ENCODE peak calls at places on chromosome 9, in four cellular contexts. One of them, this sample, is unnamed.

GRCh38 chr9:126618200-126618589 is 4.5 kb downstream of the LMX1B start:
- DNase-seq in gastrocnemius medialis: no peak
- DNase-seq in HuH-7.5: peak
- DNase-seq in NCI-H1436 treated with DMSO at 0.1 percent for 48 hours: no peak
- DNase-seq in this sample: no peak

GRCh38 chr9:134152022-134152448 is 12.3 kb downstream of the RNU6ATAC start:
- DNase-seq in gastrocnemius medialis: no peak
- DNase-seq in HuH-7.5: no peak
- DNase-seq in NCI-H1436 treated with DMSO at 0.1 percent for 48 hours: no peak
- DNase-seq in this sample: no peak

GRCh38 chr9:116204252-116204882 is 50.8 kb downstream of the PAPPA start:
- DNase-seq in gastrocnemius medialis: no peak
- DNase-seq in HuH-7.5: no peak
- DNase-seq in NCI-H1436 treated with DMSO at 0.1 percent for 48 hours: no peak
- DNase-seq in this sample: no peak

GRCh38 chr9:14021871-14022525 is 291.9 kb downstream of the NFIB start:
- DNase-seq in gastrocnemius medialis: no peak
- DNase-seq in HuH-7.5: no peak
- DNase-seq in NCI-H1436 treated with DMSO at 0.1 percent for 48 hours: no peak
- DNase-seq in this sample: no peak

GRCh38 chr9:14779566-14780022 is 57.1 kb upstream of the CER1 start:
- DNase-seq in gastrocnemius medialis: peak
- DNase-seq in HuH-7.5: no peak
- DNase-seq in NCI-H1436 treated with DMSO at 0.1 percent for 48 hours: no peak
- DNase-seq in this sample: no peak

GRCh38 chr9:113988951-113989780 is 88.9 kb downstream of the AMBP start:
- DNase-seq in gastrocnemius medialis: peak
- DNase-seq in HuH-7.5: no peak
- DNase-seq in NCI-H1436 treated with DMSO at 0.1 percent for 48 hours: no peak
- DNase-seq in this sample: no peak

GRCh38 chr9:91837982-91838731 is 111.9 kb downstream of the ROR2 start:
- DNase-seq in gastrocnemius medialis: no peak
- DNase-seq in HuH-7.5: no peak
- DNase-seq in NCI-H1436 treated with DMSO at 0.1 percent for 48 hours: no peak
- DNase-seq in this sample: no peak

GRCh38 chr9:72931437-72931836 is 21.4 kb downstream of the ALDH1A1 start:
- DNase-seq in gastrocnemius medialis: no peak
- DNase-seq in HuH-7.5: no peak
- DNase-seq in NCI-H1436 treated with DMSO at 0.1 percent for 48 hours: no peak
- DNase-seq in this sample: no peak

GRCh38 chr9:131886839-131887238 is 147.0 kb upstream of the RAPGEF1 start:
- DNase-seq in gastrocnemius medialis: no peak
- DNase-seq in HuH-7.5: no peak
- DNase-seq in NCI-H1436 treated with DMSO at 0.1 percent for 48 hours: no peak
- DNase-seq in this sample: no peak

GRCh38 chr9:21974542-21975409 is 19.4 kb downstream of the CDKN2A start:
- DNase-seq in gastrocnemius medialis: no peak
- DNase-seq in HuH-7.5: no peak
- DNase-seq in NCI-H1436 treated with DMSO at 0.1 percent for 48 hours: no peak
- DNase-seq in this sample: peak

GRCh38 chr9:134546231-134546731 is 95.3 kb upstream of the COL5A1 start:
- DNase-seq in gastrocnemius medialis: no peak
- DNase-seq in HuH-7.5: no peak
- DNase-seq in NCI-H1436 treated with DMSO at 0.1 percent for 48 hours: no peak
- DNase-seq in this sample: no peak

GRCh38 chr9:35398651-35399335 is 91.1 kb upstream of the RUSC2 start:
- DNase-seq in gastrocnemius medialis: no peak
- DNase-seq in HuH-7.5: no peak
- DNase-seq in NCI-H1436 treated with DMSO at 0.1 percent for 48 hours: no peak
- DNase-seq in this sample: no peak

GRCh38 chr9:105330201-105330600 is 85.8 kb downstream of the SLC44A1 start:
- DNase-seq in gastrocnemius medialis: no peak
- DNase-seq in HuH-7.5: no peak
- DNase-seq in NCI-H1436 treated with DMSO at 0.1 percent for 48 hours: no peak
- DNase-seq in this sample: no peak

GRCh38 chr9:37752646-37753488 is 738 bp upstream of the TRMT10B start:
- DNase-seq in gastrocnemius medialis: no peak
- DNase-seq in HuH-7.5: no peak
- DNase-seq in NCI-H1436 treated with DMSO at 0.1 percent for 48 hours: no peak
- DNase-seq in this sample: no peak

GRCh38 chr9:137218754-137219271 is 3.2 kb downstream of the RNF208 start:
- DNase-seq in gastrocnemius medialis: no peak
- DNase-seq in HuH-7.5: peak
- DNase-seq in NCI-H1436 treated with DMSO at 0.1 percent for 48 hours: no peak
- DNase-seq in this sample: no peak

GRCh38 chr9:130343445-130343918 is 77.9 kb downstream of the HMCN2 start:
- DNase-seq in gastrocnemius medialis: no peak
- DNase-seq in HuH-7.5: peak
- DNase-seq in NCI-H1436 treated with DMSO at 0.1 percent for 48 hours: no peak
- DNase-seq in this sample: peak

GRCh38 chr9:130243015-130243881 is 22.3 kb upstream of the HMCN2 start:
- DNase-seq in gastrocnemius medialis: peak
- DNase-seq in HuH-7.5: peak
- DNase-seq in NCI-H1436 treated with DMSO at 0.1 percent for 48 hours: no peak
- DNase-seq in this sample: peak

GRCh38 chr9:116877072-116877471 is 190.0 kb downstream of the TRIM32 start:
- DNase-seq in gastrocnemius medialis: no peak
- DNase-seq in HuH-7.5: no peak
- DNase-seq in NCI-H1436 treated with DMSO at 0.1 percent for 48 hours: no peak
- DNase-seq in this sample: no peak

GRCh38 chr9:84397822-84398221 is 57.3 kb upstream of the SLC28A3 start:
- DNase-seq in gastrocnemius medialis: no peak
- DNase-seq in HuH-7.5: no peak
- DNase-seq in NCI-H1436 treated with DMSO at 0.1 percent for 48 hours: no peak
- DNase-seq in this sample: no peak

GRCh38 chr9:91395106-91395552 is 28.5 kb downstream of the NFIL3 start:
- DNase-seq in gastrocnemius medialis: no peak
- DNase-seq in HuH-7.5: no peak
- DNase-seq in NCI-H1436 treated with DMSO at 0.1 percent for 48 hours: no peak
- DNase-seq in this sample: no peak

GRCh38 chr9:86079421-86080111 is 19.8 kb downstream of the GOLM1 start:
- DNase-seq in gastrocnemius medialis: no peak
- DNase-seq in HuH-7.5: no peak
- DNase-seq in NCI-H1436 treated with DMSO at 0.1 percent for 48 hours: no peak
- DNase-seq in this sample: no peak